ENCODE peak calls at places on chromosomes 7 and 10, in eight cellular contexts. E is right atrium auricular region; F is CD8-positive, alpha-beta memory T cell; M is iPS DF 6.9; N is cardiac muscle cell; H is BE2C; O is lower leg skin; K is brain microvascular endothelial cell. R is an unnamed sample.

GRCh38 chr10:71964669-71965515 is 697 bp downstream of the CHST3 start:
- DNase-seq in E (peak; percentile 88), N (peak; percentile 46), K (peak; percentile 53), F (peak; percentile 7), H (peak; percentile 57), M (no peak), O (no peak), R (no peak)

GRCh38 chr7:129952164-129952652 is 552 bp downstream of the UBE2H start:
- DNase-seq in K (no peak), N (peak; percentile 28), M (no peak), H (peak; percentile 27), E (no peak), O (peak; percentile 33), F (peak; percentile 32), R (no peak)

GRCh38 chr10:89327803-89328441 is at the start of gene IFIT3:
- DNase-seq in O (peak; percentile 68), K (peak; percentile 91), N (peak; percentile 57), F (peak; percentile 31), M (no peak), E (peak; percentile 87), H (peak; percentile 11), R (peak; percentile 91)

GRCh38 chr10:78871796-78872195 is 197.0 kb upstream of the ZMIZ1 start:
- DNase-seq in K (no peak), N (no peak), H (no peak), E (no peak), O (no peak), M (no peak), F (no peak), R (no peak)

GRCh38 chr7:93027044-93027443 is 90.7 kb downstream of the SAMD9 start:
- DNase-seq in F (no peak), N (no peak), H (no peak), E (no peak), O (no peak), M (no peak), K (no peak), R (no peak)

GRCh38 chr7:28409716-28410627 is 2.3 kb upstream of the CREB5 start:
- DNase-seq in N (peak; percentile 67), K (peak; percentile 36), F (no peak), M (no peak), E (no peak), H (peak; percentile 56), O (no peak), R (no peak)

GRCh38 chr10:78986419-78986818 is 82.3 kb upstream of the ZMIZ1 start:
- DNase-seq in K (no peak), E (no peak), F (no peak), O (no peak), N (no peak), H (no peak), M (no peak), R (no peak)

GRCh38 chr10:50522908-50523307 is 100.8 kb downstream of the SGMS1 start:
- DNase-seq in H (no peak), K (no peak), N (no peak), O (no peak), F (no peak), E (no peak), M (no peak), R (no peak)

GRCh38 chr7:134941185-134941900 is 45.0 kb upstream of the AGBL3 start:
- DNase-seq in O (no peak), F (no peak), N (no peak), E (no peak), M (no peak), H (no peak), K (peak; percentile 89), R (peak; percentile 73)

GRCh38 chr7:51253157-51253556 is 63.5 kb downstream of the COBL start:
- DNase-seq in N (no peak), O (no peak), K (no peak), M (no peak), H (no peak), F (no peak), E (peak; percentile 23), R (no peak)

GRCh38 chr10:129870926-129871660 is 93.0 kb downstream of the EBF3 start:
- DNase-seq in M (no peak), H (peak; percentile 77), O (no peak), N (no peak), E (no peak), F (no peak), K (no peak), R (peak; percentile 31)

GRCh38 chr10:68271104-68271882 is 39.4 kb upstream of the ATOH7 start:
- DNase-seq in F (no peak), K (peak; percentile 1), E (no peak), M (no peak), N (no peak), H (peak; percentile 76), O (no peak), R (no peak)

GRCh38 chr10:88270871-88271713 is 312.0 kb downstream of the RNLS start:
- DNase-seq in H (no peak), M (no peak), F (peak; percentile 37), N (no peak), K (peak; percentile 83), E (no peak), O (no peak), R (no peak)
- H3K4me3 ChIP-seq in H (no peak overlapping the region), M (no peak overlapping the region), F (no peak overlapping the region), N (no peak overlapping the region), K (no peak overlapping the region), E (no peak overlapping the region), O (no peak overlapping the region), R (no peak overlapping the region)

GRCh38 chr10:116109481-116109880 is 163.5 kb downstream of the GFRA1 start:
- DNase-seq in K (no peak), O (no peak), F (no peak), E (no peak), N (no peak), H (no peak), M (no peak), R (no peak)

GRCh38 chr10:116111483-116112095 is 161.4 kb downstream of the GFRA1 start:
- DNase-seq in E (no peak), N (no peak), M (no peak), K (no peak), O (no peak), F (no peak), H (no peak), R (no peak)

GRCh38 chr10:116108106-116108505 is 164.9 kb downstream of the GFRA1 start:
- DNase-seq in F (no peak), E (no peak), K (no peak), M (no peak), N (no peak), O (no peak), H (no peak), R (no peak)

GRCh38 chr10:116110736-116111135 is 162.3 kb downstream of the GFRA1 start:
- DNase-seq in O (no peak), M (no peak), K (no peak), N (no peak), F (no peak), E (no peak), H (no peak), R (no peak)

DNA sequence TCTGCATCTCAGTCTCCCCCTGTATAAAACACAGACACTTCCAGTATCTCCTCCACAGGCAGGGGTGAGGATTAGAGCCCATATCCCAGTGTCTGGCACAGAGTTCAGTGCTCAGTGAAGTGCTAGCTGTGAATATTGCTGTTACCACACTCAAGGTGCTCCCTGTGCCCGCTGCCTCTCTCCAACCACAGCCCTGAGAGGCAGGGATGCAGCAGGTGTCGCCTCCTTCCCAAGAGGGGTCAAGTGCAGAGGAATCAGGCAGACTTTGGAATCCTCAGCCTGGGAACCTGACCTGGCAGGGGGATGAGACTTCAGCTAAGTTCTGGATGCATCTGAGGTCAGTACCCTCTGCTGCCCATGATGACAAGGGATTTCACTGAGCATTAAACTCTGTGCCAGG is 163.1 kb downstream of the GFRA1 start:
- DNase-seq in H (no peak), K (no peak), F (no peak), O (no peak), E (no peak), M (no peak), N (no peak), R (no peak)
- H3K4me3 ChIP-seq in H (no peak overlapping the region), K (no peak overlapping the region), F (no peak overlapping the region), O (no peak overlapping the region), E (no peak overlapping the region), M (no peak overlapping the region), N (no peak overlapping the region), R (no peak overlapping the region)

GRCh38 chr10:102410427-102411073 is 8.0 kb downstream of the PSD start:
- DNase-seq in K (no peak), H (peak; percentile 75), E (no peak), F (peak; percentile 63), N (peak; percentile 58), M (no peak), O (no peak), R (no peak)
- H3K4me3 ChIP-seq in K (peak overlapping the region; percentile 49), H (peak overlapping the region; percentile 62), E (peak overlapping the region; percentile 45), F (peak overlapping the region; percentile 64), N (peak overlapping the region; percentile 24), M (peak overlapping the region; percentile 45), O (no peak overlapping the region), R (peak overlapping the region; percentile 55)

GRCh38 chr10:25177093-25177753 is 2.4 kb downstream of the GPR158 start:
- DNase-seq in E (no peak), N (no peak), F (no peak), O (no peak), M (no peak), H (no peak), K (no peak), R (no peak)
- H3K4me3 ChIP-seq in E (no peak overlapping the region), N (no peak overlapping the region), F (no peak overlapping the region), O (no peak overlapping the region), M (no peak overlapping the region), H (peak overlapping the region; percentile 71), K (no peak overlapping the region), R (no peak overlapping the region)

GRCh38 chr7:67713651-67714050 is 717.0 kb downstream of the TYW1 start:
- DNase-seq in K (no peak), M (no peak), O (no peak), E (no peak), F (no peak), H (no peak), N (no peak), R (no peak)
- H3K4me3 ChIP-seq in K (no peak overlapping the region), M (no peak overlapping the region), O (no peak overlapping the region), E (no peak overlapping the region), F (no peak overlapping the region), H (no peak overlapping the region), N (no peak overlapping the region), R (no peak overlapping the region)

DNA sequence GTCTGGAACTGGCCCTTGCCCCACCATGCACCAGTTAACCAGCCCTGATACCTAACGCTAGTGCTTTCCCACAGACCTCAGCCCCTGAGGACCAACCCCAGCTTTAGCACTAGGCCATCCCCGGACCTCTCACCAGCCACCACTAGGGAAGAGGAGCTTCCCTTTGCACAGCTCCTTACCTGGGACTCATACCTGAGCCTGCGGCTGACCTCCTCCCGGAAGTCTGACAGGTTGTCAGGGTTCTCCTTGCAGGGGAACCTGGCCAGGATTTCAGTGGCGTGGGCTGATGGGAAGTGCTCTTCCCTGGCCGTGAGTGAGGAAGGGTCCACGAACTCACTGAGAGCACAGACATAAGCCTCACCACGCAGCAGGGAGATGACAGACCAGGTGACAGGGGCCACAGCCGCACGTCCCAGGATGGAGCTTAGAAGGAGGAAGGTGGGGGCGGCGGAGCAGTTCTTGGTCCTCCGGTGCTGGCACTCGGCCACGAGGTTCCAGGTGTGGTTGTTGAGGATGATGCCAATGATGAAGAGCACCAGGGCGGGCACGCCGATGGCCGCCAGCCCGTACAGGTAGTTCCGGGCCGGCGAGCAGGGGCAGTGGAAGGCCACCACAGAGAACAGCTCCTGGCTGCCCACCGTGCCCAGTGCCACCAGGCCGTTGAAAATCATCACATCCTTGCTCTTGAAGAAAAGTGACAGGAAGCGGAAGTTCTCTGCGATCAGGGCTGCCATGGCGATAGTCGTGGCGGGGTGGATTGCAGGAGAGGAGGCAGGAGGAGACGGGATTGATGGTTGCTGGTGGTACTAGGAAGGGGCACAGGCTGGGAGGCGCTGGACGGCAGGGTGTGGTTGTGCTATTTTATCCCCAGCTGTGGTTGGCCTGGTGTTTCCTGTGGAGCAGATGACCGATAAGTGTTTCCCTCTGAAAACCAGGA is 2.7 kb downstream of the CALHM2 start:
- DNase-seq in E (no peak), O (no peak), H (no peak), F (no peak), K (no peak), M (no peak), N (no peak), R (no peak)
- H3K4me3 ChIP-seq in E (peak overlapping the region; percentile 74), O (no peak overlapping the region), H (no peak overlapping the region), F (no peak overlapping the region), K (no peak overlapping the region), M (no peak overlapping the region), N (no peak overlapping the region), R (no peak overlapping the region)

R was measured in skeletal muscle cell.